ENCODE peak calls at places on chromosomes 7 and 10, in ten cellular contexts. R is GM23248; O is HEK293T; D is RWPE1; N is T follicular helper cell; I is ELR; G is H7; B is naive thymus-derived CD4-positive, alpha-beta T cell; E is NCI-H1105; M is AML-193. P is an unnamed sample.

GRCh38 chr10:92430103-92430502 is 139.1 kb downstream of the MARCHF5 start:
- DNase-seq in N (no peak), B (no peak), O (no peak), M (no peak), E (no peak), D (no peak), I (no peak), G (no peak), R (no peak), P (no peak)

GRCh38 chr10:77287647-77288120 is 349.9 kb downstream of the KCNMA1 start:
- DNase-seq in R (no peak), D (no peak), B (no peak), N (no peak), G (no peak), M (no peak), I (no peak), O (peak), E (no peak), P (no peak)

GRCh38 chr7:44382459-44383300 is 57.3 kb upstream of the CAMK2B start:
- DNase-seq in M (no peak), R (peak), G (peak), E (no peak), N (no peak), O (no peak), I (peak), B (no peak), D (no peak), P (no peak)

GRCh38 chr10:113058175-113058961 is 108.3 kb downstream of the TCF7L2 start:
- DNase-seq in I (peak), R (peak), N (no peak), M (no peak), D (peak), G (no peak), B (no peak), O (no peak), E (peak), P (no peak)

GRCh38 chr10:8049151-8049873 is 5.2 kb upstream of the GATA3 start:
- DNase-seq in O (no peak), G (peak), D (no peak), M (no peak), E (no peak), R (no peak), I (no peak), N (no peak), B (peak), P (no peak)

GRCh38 chr7:68967598-68967997 is 630.7 kb upstream of the AUTS2 start:
- DNase-seq in I (no peak), B (no peak), D (no peak), O (no peak), E (no peak), N (no peak), M (no peak), R (no peak), G (no peak), P (no peak)

GRCh38 chr7:79619216-79619615 is 165.7 kb upstream of the MAGI2 start:
- DNase-seq in B (no peak), M (no peak), G (no peak), I (no peak), O (no peak), R (no peak), E (no peak), N (no peak), D (no peak), P (no peak)

GRCh38 chr10:92897916-92898315 is 49.6 kb downstream of the EXOC6 start:
- DNase-seq in B (no peak), N (no peak), I (peak), G (no peak), E (no peak), R (peak), O (no peak), D (no peak), M (no peak), P (no peak)

GRCh38 chr10:123429631-123430257 is 236.4 kb upstream of the GPR26 start:
- DNase-seq in M (no peak), O (no peak), R (peak), I (no peak), B (no peak), D (no peak), G (no peak), E (no peak), N (no peak), P (no peak)

GRCh38 chr7:84372712-84373111 is 178.1 kb upstream of the SEMA3A start:
- DNase-seq in O (no peak), E (no peak), G (no peak), D (no peak), B (no peak), M (no peak), R (peak), N (no peak), I (no peak), P (no peak)

GRCh38 chr7:105496501-105496900 is 25.6 kb downstream of the PUS7 start:
- DNase-seq in D (no peak), N (no peak), O (no peak), I (peak), R (peak), B (no peak), M (no peak), G (no peak), E (no peak), P (no peak)

GRCh38 chr7:44144968-44145418 is 3.9 kb upstream of the MYL7 start:
- DNase-seq in O (no peak), I (no peak), M (no peak), N (no peak), G (peak), E (no peak), D (no peak), R (no peak), B (no peak), P (no peak)

GRCh38 chr7:50681451-50682045 is 101.1 kb downstream of the GRB10 start:
- DNase-seq in M (no peak), G (no peak), D (no peak), O (no peak), B (no peak), E (no peak), R (no peak), N (no peak), I (no peak), P (no peak)

GRCh38 chr7:151895695-151896485 is 19.0 kb upstream of the PRKAG2 start:
- DNase-seq in M (no peak), N (no peak), D (no peak), B (no peak), E (no peak), O (no peak), I (no peak), R (no peak), G (peak), P (no peak)

GRCh38 chr10:77175631-77176222 is 461.9 kb downstream of the KCNMA1 start:
- DNase-seq in I (peak), B (no peak), G (no peak), D (no peak), N (no peak), M (no peak), O (no peak), E (no peak), R (no peak), P (no peak)

GRCh38 chr10:22174442-22174841 is 43.4 kb downstream of the EBLN1 start:
- DNase-seq in I (no peak), N (no peak), O (no peak), B (no peak), E (no peak), G (no peak), R (no peak), M (no peak), D (no peak), P (no peak)

GRCh38 chr10:50312464-50313437 is 61.4 kb upstream of the ASAH2 start:
- DNase-seq in I (peak), R (peak), G (no peak), B (no peak), N (no peak), M (no peak), D (peak), O (no peak), E (no peak), P (no peak)

GRCh38 chr7:50667338-50667737 is 102.1 kb upstream of the DDC start:
- DNase-seq in R (no peak), E (no peak), N (no peak), B (no peak), G (no peak), O (no peak), I (no peak), M (no peak), D (no peak), P (no peak)

GRCh38 chr10:64648915-64649314 is 1127.7 kb downstream of the REEP3 start:
- DNase-seq in G (peak), I (no peak), D (peak), B (no peak), R (no peak), O (peak), E (no peak), M (peak), N (no peak), P (no peak)

GRCh38 chr7:145884716-145885514 is 231.7 kb upstream of the CNTNAP2 start:
- DNase-seq in O (no peak), I (no peak), G (no peak), M (no peak), R (no peak), D (no peak), N (no peak), E (no peak), B (no peak), P (no peak)